ENCODE peak calls at places on chromosomes 11 and 22, in seven cellular contexts. E is HL-60; F is nephron progenitor cell; H is pons; X is activated T-cell treated with anti-CD3 and anti-CD28 coated beads, Interleukin-2, amount 50 U/mL, for 1 hour; Y is M059J; Q is GM03348. Z is an unnamed sample.

GRCh38 chr11:57318178-57318577 is 6.6 kb downstream of the TNKS1BP1 start:
- DNase-seq in E (no peak), F (no peak), H (no peak), X (no peak), Y (no peak), Q (peak; percentile 33), Z (peak; percentile 48)

GRCh38 chr11:131770801-131771200 is 400.4 kb downstream of the NTM start:
- DNase-seq in E (no peak), F (no peak), H (no peak), X (no peak), Y (no peak), Q (no peak), Z (peak; percentile 17)

GRCh38 chr11:58621586-58622262 is 741 bp upstream of the CNTF start:
- DNase-seq in E (no peak), F (no peak), H (no peak), X (no peak), Y (no peak), Q (no peak), Z (no peak)

GRCh38 chr11:101091781-101092180 is 37.8 kb downstream of the PGR start:
- DNase-seq in E (no peak), F (no peak), H (no peak), X (no peak), Y (peak; percentile 31), Q (no peak), Z (no peak)

GRCh38 chr11:19953909-19954308 is 206.4 kb downstream of the DBX1 start:
- DNase-seq in E (no peak), F (no peak), H (peak; percentile 95), X (no peak), Y (peak; percentile 86), Q (peak; percentile 76), Z (peak; percentile 83)

GRCh38 chr11:83773950-83774880 is 488.0 kb upstream of the CCDC90B start:
- DNase-seq in E (no peak), F (no peak), H (no peak), X (no peak), Y (peak; percentile 2), Q (peak; percentile 17), Z (no peak)

GRCh38 chr11:128324051-128324481 is 263.3 kb downstream of the ETS1 start:
- DNase-seq in E (no peak), F (no peak), H (no peak), X (peak; percentile 56), Y (no peak), Q (no peak), Z (no peak)

GRCh38 chr11:14642873-14643696 is 519 bp upstream of the PDE3B start:
- DNase-seq in E (no peak), F (no peak), H (no peak), X (no peak), Y (no peak), Q (no peak), Z (no peak)

GRCh38 chr11:64036081-64037026 is 623 bp downstream of the FLRT1 start:
- DNase-seq in E (no peak), F (peak; percentile 50), H (no peak), X (no peak), Y (peak; percentile 57), Q (peak; percentile 77), Z (peak; percentile 74)

GRCh38 chr22:37242395-37242918 is 1.6 kb downstream of the RAC2 start:
- DNase-seq in E (peak; percentile 82), F (no peak), H (no peak), X (peak; percentile 84), Y (peak; percentile 71), Q (no peak), Z (no peak)

GRCh38 chr22:47169801-47170140 is 407.3 kb downstream of the TBC1D22A start:
- DNase-seq in E (no peak), F (no peak), H (no peak), X (no peak), Y (no peak), Q (no peak), Z (no peak)

GRCh38 chr11:12110714-12111481 is 508 bp downstream of the MICAL2 start:
- DNase-seq in E (no peak), F (peak; percentile 32), H (no peak), X (no peak), Y (peak; percentile 59), Q (no peak), Z (peak; percentile 54)

GRCh38 chr11:134861490-134862107 is 449.6 kb upstream of the B3GAT1 start:
- DNase-seq in E (no peak), F (no peak), H (no peak), X (no peak), Y (no peak), Q (no peak), Z (no peak)

Z was measured in adipocyte.